ENCODE peak calls at places on chromosomes 2 and 18, in five cellular contexts. One of them, this sample, is unnamed.

GRCh38 chr18:3340015-3340681 is 78.2 kb downstream of the MYL12B start:
- DNase-seq in effector memory CD4-positive, alpha-beta T cell: no peak
- DNase-seq in prostate gland: no peak
- DNase-seq in colonic mucosa: no peak
- DNase-seq in psoas muscle: no peak
- DNase-seq in this sample: no peak

GRCh38 chr2:55309441-55309840 is 40.4 kb upstream of the MTIF2 start:
- DNase-seq in effector memory CD4-positive, alpha-beta T cell: no peak
- DNase-seq in prostate gland: no peak
- DNase-seq in colonic mucosa: no peak
- DNase-seq in psoas muscle: no peak
- DNase-seq in this sample: no peak

GRCh38 chr2:106278477-106278876 is 84.4 kb upstream of the UXS1 start:
- DNase-seq in effector memory CD4-positive, alpha-beta T cell: no peak
- DNase-seq in prostate gland: no peak
- DNase-seq in colonic mucosa: no peak
- DNase-seq in psoas muscle: no peak
- DNase-seq in this sample: no peak

GRCh38 chr2:8475349-8476045 is 206.4 kb upstream of the ID2 start:
- DNase-seq in effector memory CD4-positive, alpha-beta T cell: peak; percentile 38
- DNase-seq in prostate gland: no peak
- DNase-seq in colonic mucosa: peak; percentile 59
- DNase-seq in psoas muscle: no peak
- DNase-seq in this sample: no peak

GRCh38 chr2:95314964-95315611 is 17.9 kb downstream of the KCNIP3 start:
- DNase-seq in effector memory CD4-positive, alpha-beta T cell: no peak
- DNase-seq in prostate gland: peak; percentile 59
- DNase-seq in colonic mucosa: peak; percentile 49
- DNase-seq in psoas muscle: peak; percentile 14
- DNase-seq in this sample: no peak

GRCh38 chr18:77127769-77128671 is 4.6 kb downstream of the MBP start:
- DNase-seq in effector memory CD4-positive, alpha-beta T cell: no peak
- DNase-seq in prostate gland: peak; percentile 87
- DNase-seq in colonic mucosa: peak; percentile 81
- DNase-seq in psoas muscle: peak; percentile 53
- DNase-seq in this sample: no peak

GRCh38 chr2:11681722-11682589 is 12.0 kb upstream of the NTSR2 start:
- DNase-seq in effector memory CD4-positive, alpha-beta T cell: peak; percentile 19
- DNase-seq in prostate gland: peak; percentile 29
- DNase-seq in colonic mucosa: peak; percentile 37
- DNase-seq in psoas muscle: peak; percentile 46
- DNase-seq in this sample: no peak

GRCh38 chr2:216371756-216372702 is at the start of gene MARCHF4:
- DNase-seq in effector memory CD4-positive, alpha-beta T cell: peak; percentile 34
- DNase-seq in prostate gland: peak; percentile 44
- DNase-seq in colonic mucosa: peak; percentile 31
- DNase-seq in psoas muscle: peak; percentile 62
- DNase-seq in this sample: peak; percentile 46

GRCh38 chr2:128301501-128301966 is 17.1 kb downstream of the HS6ST1 start:
- DNase-seq in effector memory CD4-positive, alpha-beta T cell: no peak
- DNase-seq in prostate gland: no peak
- DNase-seq in colonic mucosa: no peak
- DNase-seq in psoas muscle: no peak
- DNase-seq in this sample: no peak

GRCh38 chr2:168545439-168546082 is 89.5 kb downstream of the CERS6 start:
- DNase-seq in effector memory CD4-positive, alpha-beta T cell: no peak
- DNase-seq in prostate gland: no peak
- DNase-seq in colonic mucosa: peak; percentile 40
- DNase-seq in psoas muscle: no peak
- DNase-seq in this sample: no peak

GRCh38 chr2:72738096-72738495 is 87.7 kb downstream of the EXOC6B start:
- DNase-seq in effector memory CD4-positive, alpha-beta T cell: no peak
- DNase-seq in prostate gland: no peak
- DNase-seq in colonic mucosa: no peak
- DNase-seq in psoas muscle: no peak
- DNase-seq in this sample: no peak

GRCh38 chr2:230925443-230925878 is 419 bp upstream of the GPR55 start:
- DNase-seq in effector memory CD4-positive, alpha-beta T cell: no peak
- DNase-seq in prostate gland: no peak
- DNase-seq in colonic mucosa: no peak
- DNase-seq in psoas muscle: no peak
- DNase-seq in this sample: no peak

GRCh38 chr2:27262379-27263286 is at the start of gene SLC30A3:
- DNase-seq in effector memory CD4-positive, alpha-beta T cell: peak; percentile 63
- DNase-seq in prostate gland: peak; percentile 42
- DNase-seq in colonic mucosa: peak; percentile 63
- DNase-seq in psoas muscle: peak; percentile 68
- DNase-seq in this sample: peak; percentile 4

GRCh38 chr18:56869189-56869777 is 218.1 kb downstream of the WDR7 start:
- DNase-seq in effector memory CD4-positive, alpha-beta T cell: no peak
- DNase-seq in prostate gland: no peak
- DNase-seq in colonic mucosa: no peak
- DNase-seq in psoas muscle: no peak
- DNase-seq in this sample: no peak

GRCh38 chr2:189337648-189338047 is 103.6 kb upstream of the WDR75 start:
- DNase-seq in effector memory CD4-positive, alpha-beta T cell: no peak
- DNase-seq in prostate gland: no peak
- DNase-seq in colonic mucosa: no peak
- DNase-seq in psoas muscle: no peak
- DNase-seq in this sample: no peak

DNA sequence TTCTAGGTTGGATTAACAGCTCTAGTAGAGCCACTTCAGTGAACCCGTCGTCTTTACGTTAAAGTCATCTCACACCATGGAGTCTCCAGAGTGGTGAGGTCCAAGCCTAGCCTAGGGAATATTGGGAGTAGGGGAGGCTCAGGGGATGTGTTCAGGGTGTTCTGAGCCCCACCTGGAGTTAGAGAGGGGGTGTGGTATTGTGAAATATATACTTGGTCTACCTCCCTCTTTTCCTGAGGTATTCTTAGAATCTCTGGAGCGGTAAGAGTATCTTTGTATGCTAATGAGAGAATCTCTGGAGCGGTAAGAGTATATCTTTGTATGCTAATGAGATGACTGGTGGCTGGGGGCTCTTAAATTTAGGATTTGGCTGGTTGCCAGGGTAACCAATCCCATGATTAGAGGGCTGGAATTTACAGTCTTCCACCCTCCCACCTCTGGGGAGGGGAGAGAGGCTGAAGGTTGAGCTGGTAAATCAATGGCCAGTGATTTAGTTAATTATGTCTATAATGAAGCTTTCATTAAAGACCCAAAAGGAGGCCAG is 69.5 kb downstream of the INPP4A start:
- DNase-seq in effector memory CD4-positive, alpha-beta T cell: no peak
- DNase-seq in prostate gland: no peak
- DNase-seq in colonic mucosa: no peak
- DNase-seq in psoas muscle: no peak
- DNase-seq in this sample: no peak
- H3K27ac ChIP-seq in effector memory CD4-positive, alpha-beta T cell: peak overlapping the region; percentile 3
- H3K27ac ChIP-seq in prostate gland: no peak overlapping the region
- H3K27ac ChIP-seq in colonic mucosa: no peak overlapping the region
- H3K27ac ChIP-seq in psoas muscle: no peak overlapping the region
- H3K27ac ChIP-seq in this sample: no peak overlapping the region

DNA sequence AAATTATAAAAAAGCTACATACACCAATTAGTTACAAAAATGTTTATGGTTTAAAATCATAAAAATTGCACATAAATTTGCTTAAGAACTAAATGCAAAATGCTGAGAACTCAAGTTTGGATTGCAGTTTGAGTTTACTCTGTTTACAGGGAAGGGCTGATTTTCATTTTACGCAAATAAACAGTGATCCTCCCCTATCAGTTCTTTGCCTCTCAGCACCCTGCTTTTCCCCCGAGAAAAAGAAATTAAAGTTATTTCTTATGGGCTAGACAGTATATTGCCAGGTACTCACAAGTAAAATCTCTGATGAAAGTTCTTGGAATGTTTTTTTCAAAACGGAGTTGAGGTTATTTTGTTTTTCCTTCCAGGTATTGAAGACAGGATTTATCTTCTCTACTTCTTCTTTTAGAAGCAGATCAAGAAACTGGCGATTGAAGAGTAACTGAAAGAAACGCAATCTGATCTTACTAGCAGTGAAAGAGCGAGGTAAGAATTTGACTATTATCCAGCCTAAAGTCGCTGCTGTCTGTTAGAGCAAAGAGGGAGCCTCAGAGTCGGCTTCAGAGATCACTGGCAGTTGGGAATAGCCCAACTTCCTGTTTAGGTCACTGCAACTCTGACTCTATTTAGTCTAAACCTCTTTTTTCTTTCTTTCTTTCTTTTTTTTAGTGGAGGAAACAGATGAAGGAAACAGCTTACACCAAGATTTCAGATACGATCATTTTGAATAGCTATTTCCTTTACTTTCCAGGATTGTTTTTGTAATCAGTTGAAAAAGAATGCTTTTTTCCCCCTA is at the start of gene TFPI:
- DNase-seq in effector memory CD4-positive, alpha-beta T cell: no peak
- DNase-seq in prostate gland: no peak
- DNase-seq in colonic mucosa: peak; percentile 30
- DNase-seq in psoas muscle: no peak
- DNase-seq in this sample: no peak
- H3K27ac ChIP-seq in effector memory CD4-positive, alpha-beta T cell: no peak within 1 kb of the TSS
- H3K27ac ChIP-seq in prostate gland: peak within 1 kb of the TSS; percentile 28
- H3K27ac ChIP-seq in colonic mucosa: peak within 1 kb of the TSS; percentile 20
- H3K27ac ChIP-seq in psoas muscle: peak within 1 kb of the TSS; percentile 80
- H3K27ac ChIP-seq in this sample: no peak within 1 kb of the TSS

GRCh38 chr2:228771306-228771705 is 499.8 kb downstream of the PID1 start:
- DNase-seq in effector memory CD4-positive, alpha-beta T cell: no peak
- DNase-seq in prostate gland: no peak
- DNase-seq in colonic mucosa: no peak
- DNase-seq in psoas muscle: no peak
- DNase-seq in this sample: no peak
- H3K27ac ChIP-seq in effector memory CD4-positive, alpha-beta T cell: no peak overlapping the region
- H3K27ac ChIP-seq in prostate gland: no peak overlapping the region
- H3K27ac ChIP-seq in colonic mucosa: no peak overlapping the region
- H3K27ac ChIP-seq in psoas muscle: no peak overlapping the region
- H3K27ac ChIP-seq in this sample: no peak overlapping the region

GRCh38 chr2:31265234-31265633 is 31.3 kb downstream of the EHD3 start:
- DNase-seq in effector memory CD4-positive, alpha-beta T cell: no peak
- DNase-seq in prostate gland: no peak
- DNase-seq in colonic mucosa: no peak
- DNase-seq in psoas muscle: no peak
- DNase-seq in this sample: no peak

GRCh38 chr2:31267437-31268120 is 33.6 kb downstream of the EHD3 start:
- DNase-seq in effector memory CD4-positive, alpha-beta T cell: no peak
- DNase-seq in prostate gland: no peak
- DNase-seq in colonic mucosa: no peak
- DNase-seq in psoas muscle: no peak
- DNase-seq in this sample: no peak

GRCh38 chr2:31269087-31269486 is 35.1 kb downstream of the EHD3 start:
- DNase-seq in effector memory CD4-positive, alpha-beta T cell: no peak
- DNase-seq in prostate gland: no peak
- DNase-seq in colonic mucosa: no peak
- DNase-seq in psoas muscle: no peak
- DNase-seq in this sample: no peak

GRCh38 chr2:31268344-31268743 is 34.4 kb downstream of the EHD3 start:
- DNase-seq in effector memory CD4-positive, alpha-beta T cell: no peak
- DNase-seq in prostate gland: no peak
- DNase-seq in colonic mucosa: no peak
- DNase-seq in psoas muscle: no peak
- DNase-seq in this sample: no peak

DNA sequence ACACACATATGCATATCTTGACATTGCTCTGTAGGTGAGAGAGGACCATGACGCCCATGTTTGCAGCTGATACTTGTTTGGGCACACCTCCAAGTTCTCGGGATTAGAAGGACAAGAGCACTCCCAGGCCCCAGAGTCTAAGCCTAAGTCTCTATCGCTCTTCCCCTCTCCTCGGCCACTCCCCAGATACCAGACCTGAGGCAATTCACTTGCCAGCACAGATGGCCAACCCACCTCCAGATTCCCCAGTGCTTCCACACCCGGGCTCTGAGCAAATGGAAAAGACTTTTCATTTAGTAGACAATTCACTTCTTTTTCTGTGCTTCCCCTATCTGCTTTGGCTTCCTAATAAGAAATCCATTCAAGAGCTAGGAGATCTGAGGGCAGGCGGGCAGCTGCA is 32.9 kb downstream of the EHD3 start:
- DNase-seq in effector memory CD4-positive, alpha-beta T cell: no peak
- DNase-seq in prostate gland: no peak
- DNase-seq in colonic mucosa: no peak
- DNase-seq in psoas muscle: no peak
- DNase-seq in this sample: no peak
- H3K27ac ChIP-seq in effector memory CD4-positive, alpha-beta T cell: no peak overlapping the region
- H3K27ac ChIP-seq in prostate gland: no peak overlapping the region
- H3K27ac ChIP-seq in colonic mucosa: no peak overlapping the region
- H3K27ac ChIP-seq in psoas muscle: no peak overlapping the region
- H3K27ac ChIP-seq in this sample: no peak overlapping the region

DNA sequence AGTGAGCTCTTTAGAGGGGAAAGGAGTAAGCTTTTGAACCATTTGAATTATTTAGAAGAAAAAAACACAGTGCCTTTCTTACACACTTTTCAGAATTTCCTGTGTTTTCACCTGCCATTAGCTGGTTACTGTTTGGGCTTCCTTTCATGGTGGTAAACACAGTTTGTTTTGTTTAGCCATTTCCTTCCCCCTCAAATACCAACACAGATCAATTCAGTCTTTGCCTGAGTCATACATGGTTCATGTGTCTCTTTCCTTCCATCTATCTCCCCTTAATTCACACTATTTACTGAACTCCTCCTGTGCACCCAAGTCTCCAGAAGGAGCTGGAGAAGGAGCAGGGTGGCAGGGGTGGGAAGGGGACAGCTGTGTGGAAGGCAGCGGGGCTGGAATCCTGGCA is 45.0 kb downstream of the TCF7L1 start:
- DNase-seq in effector memory CD4-positive, alpha-beta T cell: no peak
- DNase-seq in prostate gland: no peak
- DNase-seq in colonic mucosa: no peak
- DNase-seq in psoas muscle: no peak
- DNase-seq in this sample: no peak
- H3K27ac ChIP-seq in effector memory CD4-positive, alpha-beta T cell: no peak overlapping the region
- H3K27ac ChIP-seq in prostate gland: no peak overlapping the region
- H3K27ac ChIP-seq in colonic mucosa: no peak overlapping the region
- H3K27ac ChIP-seq in psoas muscle: no peak overlapping the region
- H3K27ac ChIP-seq in this sample: no peak overlapping the region

GRCh38 chr2:241728000-241728399 is 6.4 kb upstream of the D2HGDH start:
- DNase-seq in effector memory CD4-positive, alpha-beta T cell: no peak
- DNase-seq in prostate gland: no peak
- DNase-seq in colonic mucosa: no peak
- DNase-seq in psoas muscle: no peak
- DNase-seq in this sample: no peak
- H3K27ac ChIP-seq in effector memory CD4-positive, alpha-beta T cell: no peak overlapping the region
- H3K27ac ChIP-seq in prostate gland: no peak overlapping the region
- H3K27ac ChIP-seq in colonic mucosa: no peak overlapping the region
- H3K27ac ChIP-seq in psoas muscle: peak overlapping the region; percentile 94
- H3K27ac ChIP-seq in this sample: peak overlapping the region; percentile 38

GRCh38 chr18:49170145-49170544 is 219.4 kb upstream of the SMAD7 start:
- DNase-seq in effector memory CD4-positive, alpha-beta T cell: no peak
- DNase-seq in prostate gland: no peak
- DNase-seq in colonic mucosa: no peak
- DNase-seq in psoas muscle: no peak
- DNase-seq in this sample: no peak
- H3K27ac ChIP-seq in effector memory CD4-positive, alpha-beta T cell: no peak overlapping the region
- H3K27ac ChIP-seq in prostate gland: no peak overlapping the region
- H3K27ac ChIP-seq in colonic mucosa: no peak overlapping the region
- H3K27ac ChIP-seq in psoas muscle: no peak overlapping the region
- H3K27ac ChIP-seq in this sample: no peak overlapping the region

DNA sequence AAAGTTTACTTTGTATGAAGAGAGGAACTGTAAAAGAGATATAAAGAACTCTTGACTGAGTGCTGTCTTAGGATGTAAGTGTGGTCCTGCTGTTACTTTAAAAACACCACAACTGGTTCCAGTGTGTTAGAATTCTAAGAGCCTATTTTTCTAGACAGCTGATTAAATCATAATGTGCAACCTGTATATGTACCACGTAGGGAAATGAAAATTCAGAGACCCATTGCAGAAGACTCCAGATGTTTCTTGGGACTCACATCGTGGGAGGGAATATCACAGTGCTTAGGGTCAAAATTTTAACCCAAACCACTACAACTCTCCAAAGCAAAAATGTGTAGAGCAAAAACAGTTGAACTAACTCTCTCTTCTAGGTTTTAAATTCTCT is 173.1 kb upstream of the RBMS1 start:
- DNase-seq in effector memory CD4-positive, alpha-beta T cell: no peak
- DNase-seq in prostate gland: no peak
- DNase-seq in colonic mucosa: no peak
- DNase-seq in psoas muscle: no peak
- DNase-seq in this sample: no peak
- H3K27ac ChIP-seq in effector memory CD4-positive, alpha-beta T cell: no peak overlapping the region
- H3K27ac ChIP-seq in prostate gland: peak overlapping the region; percentile 40
- H3K27ac ChIP-seq in colonic mucosa: peak overlapping the region; percentile 62
- H3K27ac ChIP-seq in psoas muscle: peak overlapping the region; percentile 23
- H3K27ac ChIP-seq in this sample: no peak overlapping the region

This sample was measured in caudate nucleus.